ENCODE peak calls at places on chromosomes 4 and X, in ten cellular contexts. E, A, Y, Q, G, L, T, X, H and W are unnamed samples.

GRCh38 chrX:101195442-101196173 is 24.0 kb upstream of the DRP2 start:
- DNase-seq in G (peak; percentile 41), E (peak; percentile 41), Q (no peak), L (no peak), Y (no peak), H (peak; percentile 70), T (no peak), A (no peak), X (no peak), W (no peak)

GRCh38 chr4:68372588-68372987 is 22.7 kb upstream of the YTHDC1 start:
- DNase-seq in Y (no peak), G (peak; percentile 40), A (no peak), L (no peak), X (no peak), T (no peak), Q (no peak), E (no peak), H (no peak), W (no peak)

GRCh38 chr4:55303818-55304217 is 42.2 kb upstream of the SRD5A3 start:
- DNase-seq in Y (no peak), H (no peak), X (no peak), A (no peak), L (no peak), G (peak; percentile 37), T (no peak), Q (no peak), E (no peak), W (no peak)

GRCh38 chr4:99264927-99265326 is 25.9 kb downstream of the ADH1A start:
- DNase-seq in G (no peak), A (no peak), H (no peak), X (no peak), T (no peak), Q (no peak), L (no peak), E (no peak), Y (no peak), W (no peak)

GRCh38 chrX:119486745-119487144 is 18.5 kb downstream of the SLC25A5 start:
- DNase-seq in L (no peak), E (no peak), Y (no peak), T (no peak), H (peak; percentile 17), G (no peak), Q (no peak), A (no peak), X (no peak), W (no peak)

GRCh38 chr4:154132406-154132805 is 343.5 kb upstream of the SFRP2 start:
- DNase-seq in E (no peak), T (no peak), L (no peak), Y (no peak), Q (no peak), H (no peak), A (no peak), X (no peak), G (peak; percentile 2), W (no peak)

GRCh38 chr4:109977854-109978501 is 65.3 kb downstream of the EGF start:
- DNase-seq in G (peak; percentile 60), Y (peak; percentile 10), X (no peak), A (no peak), H (no peak), Q (no peak), L (no peak), E (peak; percentile 18), T (no peak), W (no peak)

GRCh38 chr4:87011340-87012034 is 76.7 kb downstream of the AFF1 start:
- DNase-seq in Q (no peak), A (peak; percentile 45), T (no peak), L (no peak), X (no peak), H (no peak), E (no peak), Y (peak; percentile 49), G (peak; percentile 89), W (no peak)

GRCh38 chr4:103786014-103786413 is 66.2 kb upstream of the TACR3 start:
- DNase-seq in H (no peak), L (no peak), G (no peak), Y (peak; percentile 1), X (no peak), E (peak; percentile 64), A (no peak), T (no peak), Q (no peak), W (no peak)

GRCh38 chr4:55725057-55725456 is 89.0 kb upstream of the NMU start:
- DNase-seq in L (no peak), E (no peak), Q (no peak), Y (no peak), H (no peak), T (no peak), X (no peak), A (no peak), G (no peak), W (no peak)

GRCh38 chr4:121072836-121073362 is 564 bp upstream of the NDNF start:
- DNase-seq in E (no peak), Y (no peak), H (peak; percentile 62), G (no peak), Q (no peak), T (no peak), L (no peak), X (no peak), A (peak; percentile 49), W (no peak)

GRCh38 chr4:94536049-94536448 is 84.3 kb downstream of the PDLIM5 start:
- DNase-seq in H (no peak), T (no peak), E (no peak), Q (no peak), Y (no peak), L (no peak), A (no peak), G (no peak), X (no peak), W (no peak)

GRCh38 chrX:151870603-151871002 is 42.1 kb upstream of the MAGEA4 start:
- DNase-seq in E (peak; percentile 2), Y (peak; percentile 35), H (no peak), X (no peak), T (no peak), Q (no peak), L (no peak), A (no peak), G (peak; percentile 56), W (no peak)

GRCh38 chr4:54958236-54958635 is 167.2 kb downstream of the KDR start:
- DNase-seq in Y (no peak), L (no peak), H (no peak), T (no peak), G (peak; percentile 22), E (no peak), A (no peak), Q (no peak), X (no peak), W (no peak)

GRCh38 chr4:139736257-139736626 is 70.6 kb downstream of the MGST2 start:
- DNase-seq in E (no peak), A (no peak), X (no peak), L (no peak), Y (no peak), H (peak; percentile 59), G (no peak), T (no peak), Q (no peak), W (no peak)

GRCh38 chrX:29762006-29762405 is 453.4 kb upstream of the MAGEB2 start:
- DNase-seq in L (no peak), G (no peak), T (no peak), A (no peak), E (no peak), Y (no peak), H (no peak), X (no peak), Q (no peak), W (no peak)

GRCh38 chrX:37871626-37872302 is 24.4 kb upstream of the DYNLT3 start:
- DNase-seq in T (no peak), A (no peak), E (no peak), Y (peak; percentile 69), X (no peak), Q (no peak), H (no peak), L (no peak), G (peak; percentile 93), W (no peak)

GRCh38 chrX:72466493-72466892 is 106.2 kb downstream of the HDAC8 start:
- DNase-seq in G (no peak), L (no peak), Y (no peak), Q (no peak), E (no peak), A (no peak), X (no peak), T (no peak), H (no peak), W (no peak)

DNA sequence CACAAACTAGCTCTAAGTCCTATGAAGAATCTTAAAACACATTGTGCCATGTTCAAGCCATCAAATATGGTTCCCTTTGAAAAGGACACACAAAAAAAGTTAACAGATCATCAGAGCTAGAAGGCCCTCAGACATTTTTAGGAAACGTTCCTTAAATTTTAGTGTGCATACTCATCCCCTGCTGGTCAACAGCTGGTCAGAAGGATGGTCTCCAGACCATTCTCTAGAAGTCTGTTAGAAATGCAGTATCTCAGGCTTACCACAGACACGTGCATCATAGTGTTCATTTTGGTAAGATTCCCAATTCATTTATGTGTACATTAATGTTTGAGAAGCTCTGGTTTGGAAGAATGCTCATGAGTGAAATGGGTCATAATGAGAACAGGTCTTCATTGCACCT is 523.1 kb downstream of the INPP4B start:
- DNase-seq in A (no peak), L (no peak), Y (no peak), Q (no peak), E (no peak), T (no peak), H (no peak), X (no peak), G (no peak), W (no peak)
- H3K27ac ChIP-seq in A (no peak overlapping the region), L (no peak overlapping the region), Y (no peak overlapping the region), Q (no peak overlapping the region), E (no peak overlapping the region), T (no peak overlapping the region), H (no peak overlapping the region), X (no peak overlapping the region), G (no peak overlapping the region), W (no peak overlapping the region)

GRCh38 chrX:11758400-11759171 is 549 bp downstream of the MSL3 start:
- DNase-seq in Y (peak; percentile 70), Q (peak; percentile 83), H (peak; percentile 94), X (peak; percentile 93), E (peak; percentile 60), T (peak; percentile 62), A (peak; percentile 87), G (peak; percentile 73), L (peak; percentile 84), W (no peak)
- TF ChIP-seq POLR2A in Y (peak; percentile 54), Q (no peak), H (no peak), X (no peak), E (no peak), T (peak; percentile 45), A (no peak), G (no peak), L (no peak), W (no peak)

GRCh38 chrX:125742811-125743210 is 423.1 kb downstream of the TEX13C start:
- DNase-seq in A (no peak), L (no peak), E (no peak), X (no peak), G (no peak), T (no peak), H (no peak), Y (no peak), Q (no peak), W (no peak)

GRCh38 chrX:125744914-125745313 is 421.2 kb downstream of the DCAF12L2 start:
- DNase-seq in T (no peak), Y (no peak), A (no peak), L (no peak), H (no peak), Q (no peak), G (no peak), X (no peak), E (no peak), W (no peak)
- TF ChIP-seq CTCF in T (no peak), Y (no peak), A (no peak), L (no peak), H (no peak), Q (no peak), G (no peak), X (no peak), E (no peak), W (no peak)

GRCh38 chr4:140789752-140790151 is 33.6 kb upstream of the TBC1D9 start:
- DNase-seq in X (no peak), Y (no peak), L (no peak), G (peak; percentile 12), T (no peak), E (no peak), Q (no peak), H (no peak), A (no peak), W (no peak)
- H3K27ac ChIP-seq in X (no peak overlapping the region), Y (no peak overlapping the region), L (no peak overlapping the region), G (no peak overlapping the region), T (peak overlapping the region; percentile 19), E (no peak overlapping the region), Q (no peak overlapping the region), H (no peak overlapping the region), A (peak overlapping the region; percentile 78), W (no peak overlapping the region)